ENCODE peak calls at places on chromosomes 6 and 20, in seven cellular contexts. O, I, L, S, B, V and D are unnamed samples.

GRCh38 chr6:168025831-168026325 is 28.4 kb downstream of the KIF25 start:
- DNase-seq in V (no peak), S (peak; percentile 12), L (no peak), O (no peak), I (no peak), B (no peak), D (no peak)

GRCh38 chr6:14924126-14925024 is 321.5 kb upstream of the JARID2 start:
- DNase-seq in S (no peak), B (peak; percentile 72), I (no peak), O (no peak), L (peak; percentile 82), V (no peak), D (no peak)

GRCh38 chr20:25525857-25526256 is 59.5 kb downstream of the NINL start:
- DNase-seq in I (no peak), S (peak; percentile 13), L (no peak), V (peak; percentile 91), O (no peak), B (no peak), D (no peak)

GRCh38 chr6:106894978-106895702 is 79.4 kb downstream of the CD24 start:
- DNase-seq in O (no peak), I (no peak), B (no peak), L (no peak), S (peak; percentile 26), V (peak; percentile 7), D (no peak)

GRCh38 chr20:8401491-8401890 is 269.4 kb downstream of the PLCB1 start:
- DNase-seq in B (no peak), O (no peak), V (no peak), S (no peak), I (no peak), L (no peak), D (no peak)

GRCh38 chr6:36769676-36770499 is 69.4 kb downstream of the CPNE5 start:
- DNase-seq in L (no peak), O (no peak), I (no peak), B (no peak), V (peak; percentile 60), S (peak; percentile 42), D (no peak)

GRCh38 chr20:8082999-8083398 is 49.1 kb upstream of the PLCB1 start:
- DNase-seq in L (no peak), S (peak; percentile 39), V (peak; percentile 91), O (no peak), B (no peak), I (no peak), D (no peak)

GRCh38 chr20:18983796-18984195 is 170.2 kb downstream of the SCP2D1 start:
- DNase-seq in V (no peak), B (no peak), O (no peak), L (no peak), S (no peak), I (no peak), D (no peak)

GRCh38 chr6:41236276-41236675 is 8.1 kb downstream of the TREML4 start:
- DNase-seq in B (no peak), V (no peak), I (no peak), S (no peak), O (no peak), L (no peak), D (no peak)

GRCh38 chr20:10216146-10216741 is 2.4 kb upstream of the SNAP25 start:
- DNase-seq in S (no peak), B (no peak), O (no peak), V (peak; percentile 15), I (no peak), L (no peak), D (peak; percentile 16)

GRCh38 chr6:144349690-144350132 is 64.6 kb downstream of the UTRN start:
- DNase-seq in B (no peak), I (no peak), V (peak; percentile 83), S (peak; percentile 91), O (no peak), L (no peak), D (peak; percentile 17)

GRCh38 chr6:108114861-108115597 is 40.5 kb upstream of the OSTM1 start:
- DNase-seq in I (peak; percentile 83), V (peak; percentile 81), O (peak; percentile 31), B (peak; percentile 74), S (peak; percentile 85), L (peak; percentile 78), D (no peak)

GRCh38 chr6:108115598-108116058 is 41.1 kb upstream of the OSTM1 start:
- DNase-seq in S (peak; percentile 76), I (peak; percentile 76), B (peak; percentile 66), O (peak; percentile 62), L (peak; percentile 69), V (peak; percentile 47), D (peak; percentile 65)

GRCh38 chr6:108116424-108116780 is 41.9 kb upstream of the OSTM1 start:
- DNase-seq in O (no peak), V (no peak), I (no peak), L (no peak), B (no peak), S (no peak), D (no peak)

GRCh38 chr6:108116781-108117426 is 42.4 kb upstream of the OSTM1 start:
- DNase-seq in S (peak; percentile 13), V (no peak), B (no peak), O (no peak), I (peak; percentile 63), L (peak; percentile 36), D (no peak)

DNA sequence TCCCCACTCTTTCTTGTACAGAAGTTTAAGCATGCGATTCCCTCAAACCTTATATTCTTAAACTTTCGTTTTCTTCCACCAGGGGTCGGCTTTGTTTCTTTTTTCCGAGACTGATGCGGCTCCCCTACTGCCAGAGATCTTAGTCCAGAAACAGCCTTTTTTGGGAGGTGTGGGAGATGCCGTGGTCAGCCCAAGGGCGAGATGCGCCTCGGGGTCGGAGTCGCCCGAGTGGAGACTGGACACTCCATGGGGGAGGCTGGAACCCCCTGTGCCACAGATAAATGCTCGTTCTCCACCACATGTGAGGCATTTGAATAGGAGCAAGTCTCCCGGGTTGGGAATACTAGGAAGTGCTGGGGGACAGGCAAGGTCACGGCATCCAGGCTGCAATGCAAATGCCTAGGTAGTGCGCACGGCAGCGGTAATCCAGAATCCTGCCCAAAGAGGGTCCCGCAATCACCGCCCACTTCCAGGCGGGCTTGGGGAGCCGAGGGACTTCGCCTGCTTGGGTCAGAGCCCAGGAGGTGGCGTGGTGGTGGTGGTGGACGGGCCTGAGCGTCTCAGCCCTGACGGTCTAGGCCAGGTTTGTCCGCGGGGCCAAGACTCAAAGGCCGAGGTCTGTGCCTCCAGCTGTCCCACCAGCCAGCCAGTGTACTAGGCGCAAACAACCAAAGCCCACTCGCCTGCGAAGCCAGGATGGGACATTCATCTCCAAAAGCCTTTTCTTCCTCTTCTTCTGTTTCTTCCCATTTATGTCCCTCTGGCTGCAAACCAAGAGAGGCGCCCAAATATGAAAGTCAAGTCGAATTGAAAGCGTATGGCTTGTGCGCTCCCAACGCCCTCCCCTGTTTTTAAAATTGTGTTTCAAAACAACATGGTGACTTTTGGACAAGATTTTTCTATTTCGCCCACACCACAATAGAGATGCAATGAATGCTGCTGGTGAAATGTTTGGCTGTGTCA is 39.3 kb upstream of the OSTM1 start:
- DNase-seq in B (peak; percentile 67), V (peak; percentile 70), L (peak; percentile 81), S (peak; percentile 78), O (no peak), I (no peak), D (peak; percentile 61)
- TF ChIP-seq CTCF in B (no peak), V (peak; percentile 51), L (peak; percentile 74), S (peak; percentile 47), O (peak; percentile 48), I (peak; percentile 46), D (peak; percentile 47)

GRCh38 chr6:2351090-2351489 is 105.7 kb upstream of the GMDS start:
- DNase-seq in O (no peak), S (no peak), L (no peak), V (no peak), I (no peak), B (no peak), D (no peak)

GRCh38 chr6:2353412-2354137 is 108.2 kb upstream of the GMDS start:
- DNase-seq in S (peak; percentile 79), L (peak; percentile 59), O (peak; percentile 78), B (peak; percentile 71), V (peak; percentile 89), I (no peak), D (peak; percentile 61)

GRCh38 chr6:2351807-2352431 is 106.5 kb upstream of the GMDS start:
- DNase-seq in B (no peak), S (peak; percentile 22), V (peak; percentile 46), L (no peak), O (no peak), I (no peak), D (no peak)

GRCh38 chr6:2355155-2355554 is 109.8 kb upstream of the GMDS start:
- DNase-seq in V (peak; percentile 18), O (no peak), L (no peak), B (no peak), S (no peak), I (no peak), D (no peak)

DNA sequence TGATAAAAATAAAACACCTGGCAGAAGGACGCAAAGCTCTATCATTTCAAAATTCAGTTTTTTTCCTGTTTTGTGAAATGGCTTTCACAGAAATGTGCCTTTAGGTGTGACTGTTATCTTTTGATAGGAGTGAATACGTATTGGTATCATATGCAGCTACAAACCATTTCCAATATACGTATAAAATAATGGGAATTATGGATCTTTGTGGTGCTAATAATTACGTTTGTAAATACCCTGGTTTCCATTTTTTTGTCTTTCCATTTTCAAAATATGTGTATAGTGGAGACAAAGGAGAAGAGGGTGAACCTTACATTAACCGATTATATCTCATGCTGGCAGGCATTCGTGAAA is 108.7 kb upstream of the GMDS start:
- DNase-seq in L (no peak), O (no peak), V (no peak), S (no peak), B (no peak), I (no peak), D (no peak)
- TF ChIP-seq CTCF in L (no peak), O (no peak), V (no peak), S (no peak), B (no peak), I (no peak), D (peak; percentile 5)

DNA sequence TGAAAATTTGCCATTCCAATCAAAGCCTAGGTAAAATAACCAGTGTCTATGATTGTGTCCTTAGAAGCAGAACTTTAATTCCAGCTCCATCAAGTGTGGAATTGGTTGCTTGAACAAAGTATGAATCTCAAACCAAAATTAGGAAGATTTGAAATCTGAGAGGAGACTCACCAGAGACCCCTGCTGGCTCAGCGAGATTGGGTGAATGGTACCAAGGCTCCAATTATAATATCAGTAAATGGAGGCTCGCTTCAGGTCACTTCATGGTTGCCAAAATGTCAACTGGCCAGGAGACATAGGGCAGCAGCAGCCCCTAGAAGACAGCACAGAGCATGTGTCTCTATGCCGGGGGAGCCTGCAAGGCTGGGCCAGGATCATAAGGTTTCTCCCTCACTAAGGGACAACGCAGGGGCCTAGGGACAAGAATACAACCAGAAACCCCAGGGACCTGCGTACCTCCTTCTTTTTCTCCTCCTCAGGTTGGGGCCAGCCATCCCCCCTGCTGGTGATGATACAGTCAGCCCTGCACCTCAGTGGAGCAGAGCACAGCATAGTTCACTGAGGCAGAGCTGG is 14.0 kb downstream of the RBL1 start:
- DNase-seq in O (peak; percentile 17), S (peak; percentile 34), V (peak; percentile 25), I (no peak), B (no peak), L (no peak), D (no peak)
- TF ChIP-seq CTCF in O (peak; percentile 15), S (peak; percentile 53), V (peak; percentile 29), I (peak; percentile 36), B (no peak), L (peak; percentile 60), D (peak; percentile 49)

GRCh38 chr6:11264100-11264499 is 31.6 kb upstream of the NEDD9 start:
- DNase-seq in L (peak; percentile 49), S (no peak), O (no peak), B (peak; percentile 54), V (no peak), I (no peak), D (no peak)
- TF ChIP-seq CTCF in L (peak; percentile 59), S (peak; percentile 4), O (no peak), B (no peak), V (no peak), I (no peak), D (no peak)